ENCODE peak calls at places on chromosomes 13 and 19, in four cellular contexts. J is cardiac fibroblast, U is left ventricle myocardium inferior, C is colonic mucosa. M is an unnamed sample.

GRCh38 chr19:1512671-1513491 is at the start of gene ADAMTSL5:
- DNase-seq in J (peak; percentile 70), U (peak; percentile 69), C (peak; percentile 82), M (no peak)

GRCh38 chr13:53121131-53121773 is 92.6 kb downstream of the OLFM4 start:
- DNase-seq in J (no peak), U (no peak), C (no peak), M (no peak)

GRCh38 chr13:25375727-25376358 is 4.1 kb downstream of the ATP8A2 start:
- DNase-seq in J (peak; percentile 63), U (no peak), C (peak; percentile 22), M (peak; percentile 48)

GRCh38 chr19:2332341-2333026 is 4.0 kb downstream of the SPPL2B start:
- DNase-seq in J (no peak), U (peak; percentile 38), C (peak; percentile 65), M (no peak)

GRCh38 chr13:29969286-29969685 is 118.9 kb upstream of the UBL3 start:
- DNase-seq in J (peak; percentile 85), U (no peak), C (no peak), M (peak; percentile 81)

GRCh38 chr19:33482486-33482885 is 39.1 kb downstream of the PEPD start:
- DNase-seq in J (no peak), U (no peak), C (no peak), M (peak; percentile 36)

GRCh38 chr13:92649140-92649813 is 577.3 kb upstream of the GPC6 start:
- DNase-seq in J (no peak), U (no peak), C (no peak), M (no peak)

GRCh38 chr19:2015611-2015950 is at the start of gene BTBD2:
- DNase-seq in J (peak; percentile 92), U (no peak), C (peak; percentile 71), M (peak; percentile 79)

GRCh38 chr19:12913871-12914690 is 5.0 kb downstream of the SYCE2 start:
- DNase-seq in J (peak; percentile 63), U (no peak), C (no peak), M (no peak)

GRCh38 chr13:41649659-41650058 is 192.3 kb downstream of the RGCC start:
- DNase-seq in J (peak; percentile 28), U (no peak), C (no peak), M (peak; percentile 55)

GRCh38 chr13:66139250-66139649 is 1090.9 kb downstream of the PCDH9 start:
- DNase-seq in J (no peak), U (no peak), C (no peak), M (no peak)

GRCh38 chr13:55244991-55245644 is 1895.6 kb upstream of the PRR20A start:
- DNase-seq in J (no peak), U (no peak), C (no peak), M (no peak)

GRCh38 chr13:41193919-41194824 is at the start of gene KBTBD7:
- DNase-seq in J (peak; percentile 98), U (peak; percentile 94), C (peak; percentile 95), M (peak; percentile 99)

GRCh38 chr13:111518161-111518791 is 197.8 kb downstream of the TEX29 start:
- DNase-seq in J (no peak), U (no peak), C (no peak), M (no peak)
- TF ChIP-seq CTCF in J (no peak), U (no peak), C (no peak), M (no peak)

DNA sequence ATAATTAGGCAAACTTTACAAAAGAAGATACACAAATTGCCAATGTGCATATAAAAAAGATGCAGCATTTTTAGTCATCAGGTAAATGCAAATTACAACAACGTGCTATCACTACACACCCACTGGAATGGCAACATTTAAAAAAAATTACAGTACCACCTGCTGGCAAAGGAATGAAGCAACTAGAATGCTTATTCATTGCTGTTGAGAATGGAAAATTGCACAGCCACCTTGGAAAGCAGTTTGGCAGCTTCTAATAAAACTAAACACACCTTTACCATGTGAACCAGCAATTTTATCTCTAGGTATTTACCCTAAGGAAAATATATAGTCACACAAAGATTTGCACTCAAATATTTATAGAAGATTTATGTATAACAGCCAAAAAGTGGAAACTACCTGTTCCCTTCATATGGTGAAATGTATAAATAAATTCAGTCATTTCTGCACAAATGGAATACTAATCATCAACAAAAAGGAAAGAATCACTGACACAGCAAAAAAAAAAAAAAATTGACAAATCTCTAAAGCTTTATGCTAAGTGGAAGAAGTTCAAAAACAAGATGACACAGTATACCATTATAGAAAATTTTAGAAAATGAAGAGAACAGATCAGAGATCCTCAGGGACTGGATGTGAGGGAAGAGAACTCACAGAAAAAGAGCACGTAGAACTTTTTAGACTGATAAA is 30.3 kb downstream of the OXGR1 start:
- DNase-seq in J (no peak), U (no peak), C (no peak), M (no peak)
- TF ChIP-seq CTCF in J (peak; percentile 1), U (no peak), C (no peak), M (no peak)

GRCh38 chr13:36212789-36213188 is 1.6 kb downstream of the SOHLH2 start:
- DNase-seq in J (no peak), U (no peak), C (no peak), M (no peak)

GRCh38 chr13:36211567-36211966 is 2.8 kb downstream of the SOHLH2 start:
- DNase-seq in J (no peak), U (no peak), C (no peak), M (peak; percentile 81)

DNA sequence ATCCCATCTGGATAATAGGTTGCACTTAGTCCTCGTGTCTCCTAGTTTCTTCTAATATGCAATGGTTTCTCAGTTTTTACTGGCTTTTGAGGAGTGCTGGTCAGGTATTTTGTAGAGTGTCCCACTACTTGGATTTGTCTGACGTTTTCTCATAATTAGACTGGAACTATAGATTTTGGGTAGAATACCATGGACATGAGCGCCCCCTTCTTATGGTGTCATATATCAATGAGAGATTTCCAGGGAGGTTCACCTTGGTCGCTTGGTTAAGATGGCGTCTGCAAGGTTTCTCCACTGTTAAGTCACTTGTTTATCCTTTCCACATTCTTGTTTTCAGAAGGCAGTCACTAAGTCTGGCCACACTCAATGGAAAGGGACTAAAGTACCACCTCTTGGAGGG is 6.7 kb downstream of the SOHLH2 start:
- DNase-seq in J (no peak), U (no peak), C (no peak), M (no peak)
- TF ChIP-seq CTCF in J (no peak), U (peak; percentile 20), C (no peak), M (no peak)

GRCh38 chr19:6118043-6118442 is 7.7 kb upstream of the RFX2 start:
- DNase-seq in J (no peak), U (no peak), C (no peak), M (no peak)

GRCh38 chr19:6119031-6119430 is 8.7 kb upstream of the RFX2 start:
- DNase-seq in J (no peak), U (no peak), C (no peak), M (no peak)

GRCh38 chr19:6115992-6116391 is 5.7 kb upstream of the RFX2 start:
- DNase-seq in J (no peak), U (no peak), C (no peak), M (no peak)

GRCh38 chr19:6117534-6117933 is 7.2 kb upstream of the RFX2 start:
- DNase-seq in J (no peak), U (no peak), C (no peak), M (no peak)

GRCh38 chr19:6116749-6117430 is 6.6 kb upstream of the RFX2 start:
- DNase-seq in J (no peak), U (no peak), C (no peak), M (no peak)
- TF ChIP-seq CTCF in J (no peak), U (no peak), C (no peak), M (no peak)

GRCh38 chr13:74883834-74884233 is 598.1 kb downstream of the TBC1D4 start:
- DNase-seq in J (peak; percentile 19), U (no peak), C (no peak), M (no peak)
- TF ChIP-seq CTCF in J (peak; percentile 13), U (no peak), C (no peak), M (peak; percentile 23)

GRCh38 chr13:51747438-51748434 is 56.2 kb downstream of the DHRS12 start:
- DNase-seq in J (no peak), U (no peak), C (no peak), M (no peak)

GRCh38 chr13:51746802-51747201 is 57.2 kb downstream of the DHRS12 start:
- DNase-seq in J (no peak), U (no peak), C (no peak), M (no peak)

GRCh38 chr13:51739403-51740112 is 64.4 kb downstream of the DHRS12 start:
- DNase-seq in J (peak; percentile 33), U (no peak), C (no peak), M (no peak)

GRCh38 chr13:51742611-51743010 is 61.4 kb downstream of the DHRS12 start:
- DNase-seq in J (no peak), U (no peak), C (no peak), M (no peak)

DNA sequence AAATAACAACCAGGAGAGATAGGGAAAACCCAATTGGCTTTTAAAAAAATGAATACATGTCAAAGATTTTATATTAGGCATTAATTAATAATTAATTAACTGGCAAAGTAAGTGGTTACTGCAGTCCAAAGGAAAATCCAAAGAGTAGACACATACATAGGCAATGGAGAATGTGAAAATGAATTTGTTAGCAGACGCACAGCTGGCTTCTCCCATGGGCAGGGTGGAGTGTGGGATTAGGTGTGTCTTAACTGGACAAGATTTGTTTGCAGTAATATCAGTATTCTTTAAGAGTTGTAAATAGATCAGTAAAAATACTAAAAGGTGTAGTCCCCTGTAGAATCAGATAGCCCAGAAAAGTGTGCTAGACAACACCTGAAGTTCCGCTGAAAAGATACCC is 58.7 kb downstream of the DHRS12 start:
- DNase-seq in J (no peak), U (no peak), C (no peak), M (no peak)
- TF ChIP-seq CTCF in J (no peak), U (no peak), C (no peak), M (no peak)

GRCh38 chr19:37334179-37335071 is 36.5 kb upstream of the ZNF527 start:
- DNase-seq in J (peak; percentile 92), U (peak; percentile 93), C (peak; percentile 92), M (peak; percentile 91)

GRCh38 chr19:37333457-37333856 is 37.4 kb upstream of the ZNF527 start:
- DNase-seq in J (peak; percentile 19), U (no peak), C (no peak), M (no peak)

GRCh38 chr19:37332839-37333238 is 38.1 kb upstream of the ZNF527 start:
- DNase-seq in J (no peak), U (no peak), C (no peak), M (no peak)

GRCh38 chr19:37329686-37330085 is 41.2 kb upstream of the ZNF527 start:
- DNase-seq in J (peak; percentile 6), U (no peak), C (no peak), M (no peak)
- TF ChIP-seq CTCF in J (no peak), U (no peak), C (no peak), M (peak; percentile 9)

GRCh38 chr13:46339035-46339666 is 47.9 kb downstream of the RUBCNL start:
- DNase-seq in J (peak; percentile 60), U (peak; percentile 28), C (no peak), M (peak; percentile 96)
- TF ChIP-seq CTCF in J (peak; percentile 32), U (no peak), C (no peak), M (peak; percentile 23)

GRCh38 chr13:70090036-70090723 is 17.4 kb upstream of the ATXN8OS start:
- DNase-seq in J (no peak), U (no peak), C (no peak), M (no peak)
- TF ChIP-seq CTCF in J (no peak), U (no peak), C (no peak), M (no peak)

GRCh38 chr19:6224308-6224675 is 55.5 kb downstream of the MLLT1 start:
- DNase-seq in J (no peak), U (no peak), C (no peak), M (no peak)
- TF ChIP-seq CTCF in J (no peak), U (no peak), C (no peak), M (no peak)

M was measured in astrocyte of the spinal cord.